ENCODE peak calls at places on chromosomes 5 and 9, in five cellular contexts. U, O, X, W and G are unnamed samples.

GRCh38 chr9:133135193-133135745 is 14.2 kb upstream of the RALGDS start:
- DNase-seq in U (peak), O (no peak), W (peak), X (peak), G (peak)

GRCh38 chr5:1517838-1518237 is 5.9 kb downstream of the LPCAT1 start:
- DNase-seq in X (peak), W (no peak), U (no peak), O (no peak), G (peak)

GRCh38 chr9:115121140-115121710 is 3.3 kb upstream of the TNC start:
- DNase-seq in X (no peak), O (no peak), W (no peak), U (no peak), G (no peak)

GRCh38 chr5:2848634-2849033 is 97.2 kb upstream of the IRX2 start:
- DNase-seq in O (no peak), W (no peak), U (no peak), X (no peak), G (no peak)

GRCh38 chr5:124669300-124669648 is 77.2 kb downstream of the ZNF608 start:
- DNase-seq in O (no peak), U (no peak), X (no peak), W (no peak), G (no peak)

GRCh38 chr5:159343295-159344094 is 13.2 kb upstream of the IL12B start:
- DNase-seq in U (no peak), W (no peak), X (no peak), O (no peak), G (no peak)

GRCh38 chr9:5851445-5851844 is 18.5 kb upstream of the ERMP1 start:
- DNase-seq in W (peak), X (no peak), O (no peak), U (no peak), G (no peak)

GRCh38 chr5:60668715-60669304 is 31.2 kb downstream of the DEPDC1B start:
- DNase-seq in U (no peak), W (peak), X (no peak), O (no peak), G (no peak)

GRCh38 chr9:3205421-3206095 is 320.2 kb downstream of the RFX3 start:
- DNase-seq in O (no peak), U (no peak), X (no peak), W (no peak), G (no peak)

GRCh38 chr9:107360098-107360497 is 77.0 kb downstream of the RAD23B start:
- DNase-seq in U (no peak), X (no peak), O (no peak), W (no peak), G (no peak)

GRCh38 chr5:162496080-162496808 is 428.7 kb downstream of the GABRG2 start:
- DNase-seq in U (no peak), X (no peak), W (no peak), O (no peak), G (no peak)

GRCh38 chr5:26889810-26890209 is 148.6 kb downstream of the CDH9 start:
- DNase-seq in U (no peak), W (no peak), O (no peak), X (no peak), G (no peak)

GRCh38 chr5:149775785-149776184 is 45.7 kb downstream of the PPARGC1B start:
- DNase-seq in X (no peak), U (no peak), O (no peak), W (no peak), G (no peak)

GRCh38 chr9:36704148-36704547 is 131.5 kb downstream of the MELK start:
- DNase-seq in W (no peak), X (no peak), O (no peak), U (no peak), G (no peak)

GRCh38 chr5:172571413-172571812 is 69.7 kb upstream of the NEURL1B start:
- DNase-seq in U (no peak), X (no peak), W (no peak), O (no peak), G (no peak)

GRCh38 chr5:92242170-92242569 is 859.1 kb upstream of the ARRDC3 start:
- DNase-seq in X (no peak), U (no peak), O (no peak), W (no peak), G (no peak)

GRCh38 chr9:13568446-13568845 is 289.0 kb upstream of the MPDZ start:
- DNase-seq in W (peak), X (no peak), U (peak), O (no peak), G (peak)

GRCh38 chr5:73564018-73564417 is 1.4 kb downstream of the ANKRA2 start:
- DNase-seq in X (no peak), O (no peak), W (peak), U (no peak), G (no peak)

GRCh38 chr5:22541037-22541436 is 312.1 kb downstream of the CDH12 start:
- DNase-seq in U (no peak), W (no peak), O (no peak), X (no peak), G (no peak)

GRCh38 chr9:108439967-108440366 is 415.8 kb downstream of the ACTL7B start:
- DNase-seq in O (no peak), U (no peak), W (peak), X (no peak), G (no peak)

GRCh38 chr5:1542755-1543154 is 19.0 kb upstream of the LPCAT1 start:
- DNase-seq in W (peak), U (no peak), X (peak), O (no peak), G (peak)

GRCh38 chr5:76489877-76490688 is 87.0 kb downstream of the IQGAP2 start:
- DNase-seq in W (no peak), U (no peak), O (no peak), X (no peak), G (no peak)

GRCh38 chr9:116059466-116059865 is 94.1 kb upstream of the PAPPA start:
- DNase-seq in X (no peak), U (no peak), W (peak), O (no peak), G (no peak)

GRCh38 chr5:178357127-178357526 is 124.5 kb upstream of the PHYKPL start:
- DNase-seq in O (no peak), X (peak), U (no peak), W (no peak), G (peak)

GRCh38 chr5:1380011-1380817 is 35.3 kb upstream of the CLPTM1L start:
- DNase-seq in U (no peak), X (no peak), O (peak), W (peak), G (peak)

GRCh38 chr9:78280982-78281668 is 15.8 kb upstream of the PSAT1 start:
- DNase-seq in W (peak), X (peak), U (peak), O (no peak), G (peak)

GRCh38 chr9:101463397-101463796 is 27.8 kb upstream of the ALDOB start:
- DNase-seq in X (no peak), U (no peak), W (peak), O (no peak), G (no peak)

GRCh38 chr5:110021251-110021650 is 331.5 kb downstream of the MAN2A1 start:
- DNase-seq in X (no peak), W (no peak), U (no peak), O (no peak), G (no peak)

GRCh38 chr9:86535406-86535915 is 181.3 kb upstream of the TUT7 start:
- DNase-seq in W (no peak), X (no peak), O (no peak), U (no peak), G (no peak)

GRCh38 chr9:129194222-129194621 is 16.2 kb upstream of the IER5L start:
- DNase-seq in W (no peak), U (no peak), O (no peak), X (no peak), G (no peak)

GRCh38 chr9:5586391-5586802 is 42.5 kb upstream of the RIC1 start:
- DNase-seq in O (no peak), U (no peak), W (peak), X (no peak), G (no peak)

GRCh38 chr5:148856424-148856823 is 30.0 kb downstream of the ADRB2 start:
- DNase-seq in X (no peak), O (no peak), U (no peak), W (no peak), G (no peak)

GRCh38 chr9:79670269-79670961 is 98.7 kb downstream of the TLE4 start:
- DNase-seq in O (no peak), U (no peak), X (no peak), W (no peak), G (no peak)

GRCh38 chr5:113266913-113267227 is 167.9 kb downstream of the TSSK1B start:
- DNase-seq in U (no peak), W (no peak), X (no peak), O (no peak), G (no peak)

GRCh38 chr5:113269023-113269997 is 165.5 kb downstream of the TSSK1B start:
- DNase-seq in X (no peak), W (no peak), U (no peak), O (no peak), G (no peak)

GRCh38 chr5:113267361-113267900 is 167.4 kb downstream of the TSSK1B start:
- DNase-seq in U (no peak), X (no peak), O (no peak), W (peak), G (no peak)

GRCh38 chr5:113270081-113270480 is 164.7 kb downstream of the TSSK1B start:
- DNase-seq in O (no peak), U (no peak), W (no peak), X (no peak), G (no peak)

GRCh38 chr5:113268232-113268631 is 166.6 kb downstream of the TSSK1B start:
- DNase-seq in X (no peak), U (no peak), O (no peak), W (no peak), G (no peak)
- H3K27ac ChIP-seq in X (no peak), U (no peak), O (no peak), W (no peak), G (no peak)

GRCh38 chr9:105458404-105458803 is 10.6 kb downstream of the FSD1L start:
- DNase-seq in X (no peak), U (no peak), O (no peak), W (no peak), G (no peak)
- H3K27ac ChIP-seq in X (no peak), U (peak), O (no peak), W (peak), G (no peak)

DNA sequence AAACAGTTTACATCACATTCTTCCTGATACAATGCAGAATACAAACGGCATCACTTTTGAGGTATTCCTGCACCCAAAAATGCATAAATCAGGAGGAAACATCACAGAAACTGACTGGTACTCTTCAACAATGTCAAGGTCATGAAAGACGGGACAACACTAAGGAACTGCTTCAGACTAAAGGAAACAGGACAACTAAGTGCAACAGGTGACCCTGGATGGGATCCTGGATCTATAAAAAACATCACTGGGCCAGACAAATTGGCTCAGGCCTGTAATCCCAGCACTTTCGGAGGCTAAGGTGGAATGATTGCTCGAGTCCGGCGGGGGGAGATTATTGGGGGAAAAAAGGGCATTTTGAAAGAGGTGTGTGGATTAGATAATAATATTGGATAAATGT is 22.6 kb downstream of the BTNL9 start:
- DNase-seq in O (no peak), X (no peak), W (no peak), U (no peak), G (no peak)
- H3K27ac ChIP-seq in O (no peak), X (no peak), W (no peak), U (no peak), G (no peak)

GRCh38 chr5:75037106-75037505 is 15.3 kb downstream of the GCNT4 start:
- DNase-seq in W (peak), O (no peak), X (no peak), U (no peak), G (no peak)
- H3K27ac ChIP-seq in W (no peak), O (no peak), X (no peak), U (no peak), G (no peak)

GRCh38 chr5:140569197-140569596 is 4.6 kb downstream of the SLC35A4 start:
- DNase-seq in U (no peak), X (no peak), O (no peak), W (no peak), G (no peak)
- H3K27ac ChIP-seq in U (peak), X (no peak), O (peak), W (no peak), G (peak)

GRCh38 chr5:157541452-157542118 is 34.0 kb downstream of the ADAM19 start:
- DNase-seq in X (no peak), W (no peak), U (no peak), O (no peak), G (no peak)
- H3K27ac ChIP-seq in X (peak), W (no peak), U (peak), O (peak), G (peak)